ENCODE peak calls at places on chromosomes 7 and 10, in eight cellular contexts. One of them, this sample, is unnamed.

GRCh38 chr7:106064836-106065559 is 47.1 kb downstream of the SYPL1 start:
- DNase-seq in left lung: peak; percentile 81
- DNase-seq in GM23338: no peak
- DNase-seq in fibroblast of mammary gland: peak; percentile 97
- DNase-seq in HFFc6: peak; percentile 96
- DNase-seq in Calu3: peak; percentile 81
- DNase-seq in IMR-90: peak; percentile 88
- DNase-seq in astrocyte of the spinal cord: peak; percentile 93
- DNase-seq in this sample: no peak

GRCh38 chr10:4283841-4284610 is 499.0 kb upstream of the KLF6 start:
- DNase-seq in left lung: no peak
- DNase-seq in GM23338: no peak
- DNase-seq in fibroblast of mammary gland: peak; percentile 98
- DNase-seq in HFFc6: peak; percentile 18
- DNase-seq in Calu3: no peak
- DNase-seq in IMR-90: peak; percentile 82
- DNase-seq in astrocyte of the spinal cord: peak; percentile 83
- DNase-seq in this sample: no peak

GRCh38 chr10:130440494-130440893 is 304.3 kb downstream of the GLRX3 start:
- DNase-seq in left lung: no peak
- DNase-seq in GM23338: no peak
- DNase-seq in fibroblast of mammary gland: no peak
- DNase-seq in HFFc6: no peak
- DNase-seq in Calu3: no peak
- DNase-seq in IMR-90: no peak
- DNase-seq in astrocyte of the spinal cord: no peak
- DNase-seq in this sample: no peak

GRCh38 chr10:18683427-18683826 is 24.2 kb downstream of the ARL5B start:
- DNase-seq in left lung: no peak
- DNase-seq in GM23338: no peak
- DNase-seq in fibroblast of mammary gland: peak; percentile 84
- DNase-seq in HFFc6: peak; percentile 65
- DNase-seq in Calu3: no peak
- DNase-seq in IMR-90: peak; percentile 82
- DNase-seq in astrocyte of the spinal cord: peak; percentile 38
- DNase-seq in this sample: no peak

GRCh38 chr10:57743711-57744110 is 524.0 kb downstream of the IPMK start:
- DNase-seq in left lung: no peak
- DNase-seq in GM23338: no peak
- DNase-seq in fibroblast of mammary gland: no peak
- DNase-seq in HFFc6: no peak
- DNase-seq in Calu3: no peak
- DNase-seq in IMR-90: no peak
- DNase-seq in astrocyte of the spinal cord: no peak
- DNase-seq in this sample: no peak

GRCh38 chr10:59734063-59734462 is 19.2 kb downstream of the MRLN start:
- DNase-seq in left lung: no peak
- DNase-seq in GM23338: no peak
- DNase-seq in fibroblast of mammary gland: no peak
- DNase-seq in HFFc6: no peak
- DNase-seq in Calu3: no peak
- DNase-seq in IMR-90: no peak
- DNase-seq in astrocyte of the spinal cord: no peak
- DNase-seq in this sample: no peak

GRCh38 chr7:102306916-102307677 is 20.4 kb downstream of the SH2B2 start:
- DNase-seq in left lung: peak; percentile 84
- DNase-seq in GM23338: peak; percentile 80
- DNase-seq in fibroblast of mammary gland: no peak
- DNase-seq in HFFc6: no peak
- DNase-seq in Calu3: no peak
- DNase-seq in IMR-90: peak; percentile 78
- DNase-seq in astrocyte of the spinal cord: peak; percentile 50
- DNase-seq in this sample: peak; percentile 80

GRCh38 chr10:73497623-73498022 is 1.8 kb upstream of the PPP3CB start:
- DNase-seq in left lung: no peak
- DNase-seq in GM23338: no peak
- DNase-seq in fibroblast of mammary gland: no peak
- DNase-seq in HFFc6: no peak
- DNase-seq in Calu3: no peak
- DNase-seq in IMR-90: no peak
- DNase-seq in astrocyte of the spinal cord: no peak
- DNase-seq in this sample: no peak

GRCh38 chr7:139058963-139059362 is 23.1 kb upstream of the ZC3HAV1L start:
- DNase-seq in left lung: no peak
- DNase-seq in GM23338: no peak
- DNase-seq in fibroblast of mammary gland: peak; percentile 82
- DNase-seq in HFFc6: no peak
- DNase-seq in Calu3: no peak
- DNase-seq in IMR-90: peak; percentile 23
- DNase-seq in astrocyte of the spinal cord: peak; percentile 10
- DNase-seq in this sample: no peak

GRCh38 chr10:113111900-113112853 is 162.1 kb downstream of the TCF7L2 start:
- DNase-seq in left lung: no peak
- DNase-seq in GM23338: no peak
- DNase-seq in fibroblast of mammary gland: peak; percentile 87
- DNase-seq in HFFc6: no peak
- DNase-seq in Calu3: no peak
- DNase-seq in IMR-90: peak; percentile 47
- DNase-seq in astrocyte of the spinal cord: peak; percentile 31
- DNase-seq in this sample: no peak

GRCh38 chr10:86091216-86091615 is 275.4 kb downstream of the GRID1 start:
- DNase-seq in left lung: no peak
- DNase-seq in GM23338: no peak
- DNase-seq in fibroblast of mammary gland: no peak
- DNase-seq in HFFc6: no peak
- DNase-seq in Calu3: no peak
- DNase-seq in IMR-90: no peak
- DNase-seq in astrocyte of the spinal cord: no peak
- DNase-seq in this sample: no peak

DNA sequence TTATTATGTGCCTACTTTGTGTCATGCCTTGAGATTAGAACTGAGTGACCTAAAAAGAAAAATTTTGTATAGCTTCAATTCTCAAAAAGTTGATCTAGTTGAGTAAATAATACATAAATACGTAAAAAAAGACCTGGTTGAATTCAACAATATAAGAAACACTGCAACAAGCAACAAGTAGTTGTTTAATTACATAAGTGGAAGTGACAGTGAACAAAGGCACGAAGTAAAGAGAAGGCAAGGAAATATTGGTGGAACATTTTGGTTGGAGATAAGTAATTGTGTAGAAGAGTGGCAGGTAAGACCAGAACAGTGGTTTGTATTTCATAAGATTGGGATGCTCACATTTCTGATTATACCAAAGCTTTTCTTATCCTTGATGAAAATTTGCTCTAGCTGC is 8.2 kb upstream of the MYPN start:
- DNase-seq in left lung: no peak
- DNase-seq in GM23338: no peak
- DNase-seq in fibroblast of mammary gland: no peak
- DNase-seq in HFFc6: no peak
- DNase-seq in Calu3: no peak
- DNase-seq in IMR-90: no peak
- DNase-seq in astrocyte of the spinal cord: no peak
- DNase-seq in this sample: no peak
- TF ChIP-seq CTCF in left lung: no peak
- TF ChIP-seq CTCF in GM23338: no peak
- TF ChIP-seq CTCF in fibroblast of mammary gland: no peak
- TF ChIP-seq CTCF in HFFc6: no peak
- TF ChIP-seq CTCF in Calu3: no peak
- TF ChIP-seq CTCF in IMR-90: no peak
- TF ChIP-seq CTCF in astrocyte of the spinal cord: no peak
- TF ChIP-seq CTCF in this sample: no peak

DNA sequence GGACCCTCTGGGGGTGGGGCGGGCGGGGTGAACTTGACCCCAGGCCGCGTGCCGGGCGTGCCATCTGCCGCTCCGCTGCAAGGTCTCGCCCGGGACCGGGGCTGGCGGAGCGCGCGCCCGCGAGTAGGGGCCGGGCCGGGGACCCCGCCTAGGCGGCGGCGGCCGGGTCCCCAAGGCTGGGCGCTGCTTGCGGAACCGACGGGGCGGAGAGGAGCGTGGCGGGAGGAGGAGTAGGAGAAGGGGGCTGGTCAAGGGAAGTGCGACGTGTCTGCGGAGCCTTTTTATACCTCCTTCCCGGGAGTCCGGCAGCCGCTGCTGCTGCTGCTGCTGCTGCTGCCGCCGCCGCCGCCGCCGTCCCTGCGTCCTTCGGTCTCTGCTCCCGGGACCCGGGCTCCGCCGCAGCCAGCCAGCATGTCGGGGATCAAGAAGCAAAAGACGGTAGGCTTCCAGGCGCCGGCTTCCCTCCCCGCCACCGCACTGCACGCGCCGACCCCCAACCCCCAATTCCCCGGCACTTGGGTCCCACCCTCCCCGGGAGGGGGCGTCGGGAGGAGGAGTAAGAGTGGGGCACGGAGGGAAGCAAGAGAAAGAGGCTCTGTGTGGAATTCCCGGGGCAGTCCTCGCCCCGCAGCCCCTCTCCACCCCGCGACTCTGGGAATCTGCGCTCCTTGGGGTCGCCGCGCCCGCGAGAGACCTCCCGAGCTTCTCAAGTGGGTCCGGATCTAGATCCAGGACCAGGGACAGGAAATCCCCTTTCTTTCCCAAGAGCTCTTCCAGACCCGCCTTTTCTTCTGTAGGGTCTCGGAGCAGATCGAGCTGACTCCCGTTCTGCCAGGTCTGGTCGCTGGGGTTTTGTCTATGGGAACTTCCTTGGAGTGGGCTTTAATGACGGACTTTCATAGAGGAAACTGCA is at the start of gene PAPSS2:
- DNase-seq in left lung: peak; percentile 93
- DNase-seq in GM23338: peak; percentile 79
- DNase-seq in fibroblast of mammary gland: peak; percentile 65
- DNase-seq in HFFc6: peak; percentile 50
- DNase-seq in Calu3: peak; percentile 46
- DNase-seq in IMR-90: peak; percentile 68
- DNase-seq in astrocyte of the spinal cord: peak; percentile 69
- DNase-seq in this sample: peak; percentile 32
- TF ChIP-seq CTCF in left lung: no peak
- TF ChIP-seq CTCF in GM23338: no peak
- TF ChIP-seq CTCF in fibroblast of mammary gland: no peak
- TF ChIP-seq CTCF in HFFc6: peak; percentile 61
- TF ChIP-seq CTCF in Calu3: no peak
- TF ChIP-seq CTCF in IMR-90: no peak
- TF ChIP-seq CTCF in astrocyte of the spinal cord: peak; percentile 28
- TF ChIP-seq CTCF in this sample: no peak

DNA sequence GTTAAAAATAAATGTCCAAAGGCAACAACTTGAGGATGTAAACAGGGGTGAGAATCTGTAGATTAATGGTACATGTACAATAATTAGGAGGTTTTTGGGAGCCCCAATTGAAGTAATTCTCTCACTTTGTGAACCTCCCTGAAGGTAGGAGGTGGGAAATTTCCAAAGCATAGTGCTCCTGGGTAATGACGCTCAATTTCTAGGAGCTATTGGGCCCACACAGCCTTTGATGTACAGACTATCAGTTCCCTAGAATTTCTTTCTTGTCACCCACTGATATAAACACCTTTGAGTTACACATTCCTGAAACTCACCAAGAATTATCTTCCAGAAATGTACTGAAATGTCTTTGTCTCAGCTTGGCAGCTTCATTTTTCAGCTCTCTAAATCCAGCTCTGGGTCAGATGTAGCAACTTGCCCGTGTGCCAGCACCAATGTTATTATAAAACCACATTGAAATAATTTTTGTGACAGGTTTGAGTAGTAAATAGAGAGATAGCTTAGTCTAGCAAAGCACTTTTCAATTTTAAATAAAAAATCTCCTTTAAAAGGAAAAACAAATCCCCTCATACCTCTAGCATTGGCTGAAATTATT is 36.6 kb upstream of the GALNT17 start:
- DNase-seq in left lung: no peak
- DNase-seq in GM23338: no peak
- DNase-seq in fibroblast of mammary gland: no peak
- DNase-seq in HFFc6: no peak
- DNase-seq in Calu3: no peak
- DNase-seq in IMR-90: no peak
- DNase-seq in astrocyte of the spinal cord: no peak
- DNase-seq in this sample: no peak
- TF ChIP-seq CTCF in left lung: no peak
- TF ChIP-seq CTCF in GM23338: no peak
- TF ChIP-seq CTCF in fibroblast of mammary gland: no peak
- TF ChIP-seq CTCF in HFFc6: no peak
- TF ChIP-seq CTCF in Calu3: no peak
- TF ChIP-seq CTCF in IMR-90: no peak
- TF ChIP-seq CTCF in astrocyte of the spinal cord: no peak
- TF ChIP-seq CTCF in this sample: no peak

GRCh38 chr7:100428967-100429636 is 529 bp upstream of the MEPCE start:
- DNase-seq in left lung: peak; percentile 100
- DNase-seq in GM23338: peak; percentile 100
- DNase-seq in fibroblast of mammary gland: peak; percentile 99
- DNase-seq in HFFc6: peak; percentile 99
- DNase-seq in Calu3: peak; percentile 99
- DNase-seq in IMR-90: peak; percentile 99
- DNase-seq in astrocyte of the spinal cord: peak; percentile 100
- DNase-seq in this sample: peak; percentile 100

GRCh38 chr7:100429637-100430449 is at the start of gene MEPCE:
- DNase-seq in left lung: peak; percentile 98
- DNase-seq in GM23338: peak; percentile 95
- DNase-seq in fibroblast of mammary gland: peak; percentile 92
- DNase-seq in HFFc6: peak; percentile 97
- DNase-seq in Calu3: peak; percentile 91
- DNase-seq in IMR-90: peak; percentile 96
- DNase-seq in astrocyte of the spinal cord: peak; percentile 98
- DNase-seq in this sample: peak; percentile 94

GRCh38 chr7:100426516-100426915 is 2.0 kb downstream of the ZCWPW1 start:
- DNase-seq in left lung: no peak
- DNase-seq in GM23338: no peak
- DNase-seq in fibroblast of mammary gland: no peak
- DNase-seq in HFFc6: no peak
- DNase-seq in Calu3: no peak
- DNase-seq in IMR-90: no peak
- DNase-seq in astrocyte of the spinal cord: no peak
- DNase-seq in this sample: no peak

GRCh38 chr7:100427762-100428198 is 723 bp downstream of the ZCWPW1 start:
- DNase-seq in left lung: no peak
- DNase-seq in GM23338: no peak
- DNase-seq in fibroblast of mammary gland: no peak
- DNase-seq in HFFc6: no peak
- DNase-seq in Calu3: no peak
- DNase-seq in IMR-90: no peak
- DNase-seq in astrocyte of the spinal cord: no peak
- DNase-seq in this sample: no peak

DNA sequence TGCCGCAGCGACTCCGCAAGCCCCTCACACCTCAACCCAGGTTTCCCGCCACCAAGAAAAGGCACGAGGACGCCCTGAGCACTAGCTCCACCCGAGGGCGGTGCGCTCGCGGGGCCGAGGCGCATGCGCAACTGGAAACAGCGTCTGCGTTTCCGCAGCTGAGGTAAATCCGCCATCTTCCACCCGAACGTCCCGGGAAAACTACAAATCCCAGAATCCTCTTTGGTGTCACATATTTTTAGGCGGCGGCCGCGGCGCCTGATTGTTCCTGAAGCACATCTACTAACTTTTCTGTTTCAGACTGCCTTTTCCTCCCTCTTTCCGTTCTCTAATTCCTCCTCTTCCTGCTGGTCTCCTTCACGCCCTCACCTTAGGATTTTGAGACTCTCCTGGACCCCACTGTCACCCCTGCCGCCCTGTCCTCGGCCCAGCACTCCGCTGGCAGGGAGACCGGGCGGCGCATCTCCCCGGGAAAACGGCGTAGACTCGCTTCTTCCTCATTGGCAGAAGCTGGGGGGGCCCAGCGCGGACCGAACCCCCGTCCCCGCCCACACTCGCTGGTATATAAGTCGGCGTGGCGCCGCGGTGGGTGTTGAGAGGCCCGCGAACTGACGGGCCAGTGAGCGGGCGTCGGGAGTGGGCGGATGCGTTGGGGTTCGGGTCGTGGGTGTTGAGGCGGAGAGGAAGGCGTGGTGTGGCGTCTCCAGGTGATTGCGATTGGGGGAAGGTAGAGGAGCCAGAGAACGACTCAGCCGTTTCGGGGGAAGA is at the start of gene ZCWPW1:
- DNase-seq in left lung: peak; percentile 99
- DNase-seq in GM23338: peak; percentile 98
- DNase-seq in fibroblast of mammary gland: peak; percentile 97
- DNase-seq in HFFc6: peak; percentile 95
- DNase-seq in Calu3: peak; percentile 90
- DNase-seq in IMR-90: peak; percentile 97
- DNase-seq in astrocyte of the spinal cord: peak; percentile 99
- DNase-seq in this sample: peak; percentile 95
- TF ChIP-seq CTCF in left lung: no peak
- TF ChIP-seq CTCF in GM23338: no peak
- TF ChIP-seq CTCF in fibroblast of mammary gland: no peak
- TF ChIP-seq CTCF in HFFc6: no peak
- TF ChIP-seq CTCF in Calu3: no peak
- TF ChIP-seq CTCF in IMR-90: no peak
- TF ChIP-seq CTCF in astrocyte of the spinal cord: no peak
- TF ChIP-seq CTCF in this sample: no peak